ENCODE peak calls at places on chromosome 18, in seven cellular contexts. One of them, this sample, is unnamed.

GRCh38 chr18:76795981-76796380 is 26.4 kb upstream of the ZNF236 start:
- DNase-seq in K562: no peak
- DNase-seq in GF-D8: no peak
- DNase-seq in sciatic nerve: no peak
- DNase-seq in NCI-H2081: no peak
- DNase-seq in left lobe of liver: no peak
- DNase-seq in osteocyte: no peak
- DNase-seq in this sample: no peak

GRCh38 chr18:22567794-22568193 is 150.1 kb upstream of the CTAGE1 start:
- DNase-seq in K562: no peak
- DNase-seq in GF-D8: no peak
- DNase-seq in NCI-H2081: no peak
- DNase-seq in osteocyte: no peak
- DNase-seq in left lobe of liver: no peak
- DNase-seq in sciatic nerve: no peak
- DNase-seq in this sample: no peak

GRCh38 chr18:40874233-40874632 is 1080.8 kb upstream of the PIK3C3 start:
- DNase-seq in NCI-H2081: no peak
- DNase-seq in sciatic nerve: no peak
- DNase-seq in osteocyte: no peak
- DNase-seq in K562: no peak
- DNase-seq in GF-D8: no peak
- DNase-seq in left lobe of liver: no peak
- DNase-seq in this sample: no peak

GRCh38 chr18:58768293-58768974 is 96.2 kb upstream of the ZNF532 start:
- DNase-seq in left lobe of liver: peak; percentile 75
- DNase-seq in NCI-H2081: peak; percentile 79
- DNase-seq in osteocyte: peak; percentile 90
- DNase-seq in sciatic nerve: peak; percentile 86
- DNase-seq in K562: peak; percentile 49
- DNase-seq in GF-D8: no peak
- DNase-seq in this sample: no peak

GRCh38 chr18:9182852-9183399 is 46.3 kb downstream of the ANKRD12 start:
- DNase-seq in left lobe of liver: no peak
- DNase-seq in K562: no peak
- DNase-seq in GF-D8: no peak
- DNase-seq in osteocyte: no peak
- DNase-seq in NCI-H2081: no peak
- DNase-seq in sciatic nerve: no peak
- DNase-seq in this sample: no peak

GRCh38 chr18:76461692-76462325 is 33.2 kb downstream of the ZNF516 start:
- DNase-seq in K562: no peak
- DNase-seq in osteocyte: no peak
- DNase-seq in NCI-H2081: no peak
- DNase-seq in sciatic nerve: peak; percentile 56
- DNase-seq in left lobe of liver: peak; percentile 42
- DNase-seq in GF-D8: no peak
- DNase-seq in this sample: no peak

GRCh38 chr18:23710068-23710527 is 20.8 kb downstream of the LAMA3 start:
- DNase-seq in GF-D8: no peak
- DNase-seq in NCI-H2081: no peak
- DNase-seq in K562: peak; percentile 73
- DNase-seq in osteocyte: no peak
- DNase-seq in left lobe of liver: no peak
- DNase-seq in sciatic nerve: no peak
- DNase-seq in this sample: no peak

GRCh38 chr18:77572537-77572936 is 322.9 kb downstream of the GALR1 start:
- DNase-seq in K562: no peak
- DNase-seq in GF-D8: peak; percentile 55
- DNase-seq in osteocyte: no peak
- DNase-seq in sciatic nerve: no peak
- DNase-seq in NCI-H2081: no peak
- DNase-seq in left lobe of liver: no peak
- DNase-seq in this sample: no peak

GRCh38 chr18:3720818-3721545 is 271.0 kb downstream of the TGIF1 start:
- DNase-seq in GF-D8: no peak
- DNase-seq in NCI-H2081: no peak
- DNase-seq in left lobe of liver: no peak
- DNase-seq in K562: no peak
- DNase-seq in sciatic nerve: no peak
- DNase-seq in osteocyte: no peak
- DNase-seq in this sample: no peak

GRCh38 chr18:36808681-36809080 is 20.1 kb downstream of the TPGS2 start:
- DNase-seq in osteocyte: no peak
- DNase-seq in K562: no peak
- DNase-seq in left lobe of liver: no peak
- DNase-seq in NCI-H2081: no peak
- DNase-seq in sciatic nerve: no peak
- DNase-seq in GF-D8: no peak
- DNase-seq in this sample: peak; percentile 49

GRCh38 chr18:80175451-80176235 is 66.6 kb downstream of the ADNP2 start:
- DNase-seq in sciatic nerve: no peak
- DNase-seq in K562: no peak
- DNase-seq in left lobe of liver: no peak
- DNase-seq in GF-D8: no peak
- DNase-seq in NCI-H2081: no peak
- DNase-seq in osteocyte: no peak
- DNase-seq in this sample: no peak

GRCh38 chr18:56112013-56112749 is 524.2 kb upstream of the TCF4 start:
- DNase-seq in sciatic nerve: no peak
- DNase-seq in GF-D8: no peak
- DNase-seq in K562: no peak
- DNase-seq in NCI-H2081: no peak
- DNase-seq in left lobe of liver: no peak
- DNase-seq in osteocyte: no peak
- DNase-seq in this sample: no peak

GRCh38 chr18:73691118-73691517 is 456.5 kb downstream of the FBXO15 start:
- DNase-seq in osteocyte: no peak
- DNase-seq in NCI-H2081: no peak
- DNase-seq in K562: no peak
- DNase-seq in sciatic nerve: no peak
- DNase-seq in GF-D8: no peak
- DNase-seq in left lobe of liver: no peak
- DNase-seq in this sample: peak; percentile 11

GRCh38 chr18:50578030-50578429 is 18.1 kb downstream of the MAPK4 start:
- DNase-seq in left lobe of liver: no peak
- DNase-seq in sciatic nerve: no peak
- DNase-seq in K562: no peak
- DNase-seq in NCI-H2081: no peak
- DNase-seq in osteocyte: no peak
- DNase-seq in GF-D8: no peak
- DNase-seq in this sample: no peak

GRCh38 chr18:29218101-29218500 is 1041.2 kb upstream of the CDH2 start:
- DNase-seq in K562: no peak
- DNase-seq in left lobe of liver: no peak
- DNase-seq in NCI-H2081: no peak
- DNase-seq in sciatic nerve: no peak
- DNase-seq in GF-D8: no peak
- DNase-seq in osteocyte: no peak
- DNase-seq in this sample: peak; percentile 4

GRCh38 chr18:70044626-70045025 is 97.0 kb upstream of the CD226 start:
- DNase-seq in osteocyte: no peak
- DNase-seq in K562: no peak
- DNase-seq in sciatic nerve: no peak
- DNase-seq in left lobe of liver: no peak
- DNase-seq in GF-D8: no peak
- DNase-seq in NCI-H2081: no peak
- DNase-seq in this sample: peak; percentile 91

GRCh38 chr18:26091047-26091630 is 726 bp upstream of the SS18 start:
- DNase-seq in sciatic nerve: peak; percentile 79
- DNase-seq in left lobe of liver: peak; percentile 90
- DNase-seq in NCI-H2081: no peak
- DNase-seq in osteocyte: peak; percentile 85
- DNase-seq in K562: peak; percentile 79
- DNase-seq in GF-D8: no peak
- DNase-seq in this sample: peak; percentile 70

GRCh38 chr18:68436485-68436884 is 278.4 kb downstream of the TMX3 start:
- DNase-seq in GF-D8: peak; percentile 12
- DNase-seq in left lobe of liver: no peak
- DNase-seq in NCI-H2081: no peak
- DNase-seq in sciatic nerve: no peak
- DNase-seq in osteocyte: no peak
- DNase-seq in K562: no peak
- DNase-seq in this sample: no peak

GRCh38 chr18:58788971-58789797 is 75.5 kb upstream of the ZNF532 start:
- DNase-seq in K562: no peak
- DNase-seq in left lobe of liver: no peak
- DNase-seq in NCI-H2081: no peak
- DNase-seq in osteocyte: no peak
- DNase-seq in sciatic nerve: peak; percentile 86
- DNase-seq in GF-D8: no peak
- DNase-seq in this sample: no peak

GRCh38 chr18:65990174-65990690 is 239.4 kb downstream of the CDH7 start:
- DNase-seq in K562: no peak
- DNase-seq in NCI-H2081: no peak
- DNase-seq in GF-D8: no peak
- DNase-seq in osteocyte: no peak
- DNase-seq in left lobe of liver: no peak
- DNase-seq in sciatic nerve: no peak
- DNase-seq in this sample: no peak

GRCh38 chr18:50816767-50817166 is 3.0 kb downstream of the MRO start:
- DNase-seq in osteocyte: no peak
- DNase-seq in NCI-H2081: no peak
- DNase-seq in GF-D8: no peak
- DNase-seq in sciatic nerve: no peak
- DNase-seq in left lobe of liver: no peak
- DNase-seq in K562: no peak
- DNase-seq in this sample: no peak

GRCh38 chr18:26103579-26103978 is 13.2 kb upstream of the SS18 start:
- DNase-seq in NCI-H2081: no peak
- DNase-seq in K562: peak; percentile 53
- DNase-seq in GF-D8: no peak
- DNase-seq in sciatic nerve: no peak
- DNase-seq in left lobe of liver: no peak
- DNase-seq in osteocyte: no peak
- DNase-seq in this sample: no peak

GRCh38 chr18:55152801-55153200 is 193.5 kb upstream of the CCDC68 start:
- DNase-seq in K562: no peak
- DNase-seq in GF-D8: no peak
- DNase-seq in osteocyte: no peak
- DNase-seq in left lobe of liver: no peak
- DNase-seq in sciatic nerve: no peak
- DNase-seq in NCI-H2081: no peak
- DNase-seq in this sample: no peak

GRCh38 chr18:12765127-12765526 is 62.3 kb downstream of the PSMG2 start:
- DNase-seq in sciatic nerve: no peak
- DNase-seq in left lobe of liver: no peak
- DNase-seq in K562: no peak
- DNase-seq in osteocyte: no peak
- DNase-seq in NCI-H2081: no peak
- DNase-seq in GF-D8: no peak
- DNase-seq in this sample: no peak

GRCh38 chr18:11260963-11261441 is 111.6 kb upstream of the PIEZO2 start:
- DNase-seq in osteocyte: no peak
- DNase-seq in K562: no peak
- DNase-seq in left lobe of liver: no peak
- DNase-seq in NCI-H2081: no peak
- DNase-seq in sciatic nerve: no peak
- DNase-seq in GF-D8: no peak
- DNase-seq in this sample: no peak

GRCh38 chr18:57984490-57985109 is 59.4 kb upstream of the NEDD4L start:
- DNase-seq in sciatic nerve: no peak
- DNase-seq in NCI-H2081: no peak
- DNase-seq in osteocyte: no peak
- DNase-seq in GF-D8: no peak
- DNase-seq in left lobe of liver: no peak
- DNase-seq in K562: no peak
- DNase-seq in this sample: no peak

GRCh38 chr18:75360206-75360605 is 67.3 kb downstream of the SMIM21 start:
- DNase-seq in osteocyte: no peak
- DNase-seq in left lobe of liver: no peak
- DNase-seq in GF-D8: no peak
- DNase-seq in sciatic nerve: no peak
- DNase-seq in NCI-H2081: no peak
- DNase-seq in K562: no peak
- DNase-seq in this sample: no peak

GRCh38 chr18:26963292-26963691 is 97.8 kb upstream of the AQP4 start:
- DNase-seq in osteocyte: no peak
- DNase-seq in NCI-H2081: no peak
- DNase-seq in left lobe of liver: no peak
- DNase-seq in sciatic nerve: no peak
- DNase-seq in GF-D8: no peak
- DNase-seq in K562: no peak
- DNase-seq in this sample: no peak

GRCh38 chr18:715626-716025 is 3.2 kb upstream of the ENOSF1 start:
- DNase-seq in osteocyte: no peak
- DNase-seq in left lobe of liver: no peak
- DNase-seq in NCI-H2081: no peak
- DNase-seq in K562: no peak
- DNase-seq in sciatic nerve: no peak
- DNase-seq in GF-D8: no peak
- DNase-seq in this sample: peak; percentile 55

GRCh38 chr18:3799515-3799914 is 349.5 kb downstream of the TGIF1 start:
- DNase-seq in K562: no peak
- DNase-seq in osteocyte: no peak
- DNase-seq in left lobe of liver: no peak
- DNase-seq in sciatic nerve: no peak
- DNase-seq in NCI-H2081: no peak
- DNase-seq in GF-D8: no peak
- DNase-seq in this sample: no peak

GRCh38 chr18:59846814-59847490 is 52.8 kb upstream of the PMAIP1 start:
- DNase-seq in NCI-H2081: no peak
- DNase-seq in left lobe of liver: no peak
- DNase-seq in sciatic nerve: no peak
- DNase-seq in K562: no peak
- DNase-seq in osteocyte: no peak
- DNase-seq in GF-D8: no peak
- DNase-seq in this sample: no peak

GRCh38 chr18:76350134-76351025 is 144.7 kb downstream of the ZNF516 start:
- DNase-seq in sciatic nerve: no peak
- DNase-seq in NCI-H2081: no peak
- DNase-seq in K562: no peak
- DNase-seq in GF-D8: no peak
- DNase-seq in left lobe of liver: no peak
- DNase-seq in osteocyte: peak; percentile 82
- DNase-seq in this sample: no peak

GRCh38 chr18:741931-742512 is 29.6 kb upstream of the ENOSF1 start:
- DNase-seq in NCI-H2081: peak; percentile 3
- DNase-seq in sciatic nerve: no peak
- DNase-seq in K562: peak; percentile 69
- DNase-seq in GF-D8: peak; percentile 81
- DNase-seq in osteocyte: no peak
- DNase-seq in left lobe of liver: no peak
- DNase-seq in this sample: no peak

GRCh38 chr18:35478520-35479435 is 19.0 kb downstream of the INO80C start:
- DNase-seq in sciatic nerve: no peak
- DNase-seq in K562: peak; percentile 46
- DNase-seq in left lobe of liver: no peak
- DNase-seq in GF-D8: no peak
- DNase-seq in osteocyte: no peak
- DNase-seq in NCI-H2081: no peak
- DNase-seq in this sample: peak; percentile 62

GRCh38 chr18:12403601-12404506 is 3.9 kb upstream of the PRELID3A start:
- DNase-seq in osteocyte: no peak
- DNase-seq in K562: peak; percentile 78
- DNase-seq in sciatic nerve: no peak
- DNase-seq in NCI-H2081: no peak
- DNase-seq in GF-D8: no peak
- DNase-seq in left lobe of liver: no peak
- DNase-seq in this sample: peak; percentile 67

GRCh38 chr18:57436193-57436964 is 1.2 kb downstream of the ONECUT2 start:
- DNase-seq in sciatic nerve: no peak
- DNase-seq in osteocyte: no peak
- DNase-seq in K562: no peak
- DNase-seq in GF-D8: no peak
- DNase-seq in NCI-H2081: no peak
- DNase-seq in left lobe of liver: peak; percentile 53
- DNase-seq in this sample: no peak

GRCh38 chr18:55588001-55588875 is at the start of gene TCF4:
- DNase-seq in GF-D8: peak; percentile 50
- DNase-seq in K562: peak; percentile 63
- DNase-seq in osteocyte: peak; percentile 87
- DNase-seq in sciatic nerve: peak; percentile 71
- DNase-seq in NCI-H2081: peak; percentile 50
- DNase-seq in left lobe of liver: peak; percentile 51
- DNase-seq in this sample: no peak

GRCh38 chr18:52435301-52435700 is 95.3 kb downstream of the DCC start:
- DNase-seq in GF-D8: no peak
- DNase-seq in K562: no peak
- DNase-seq in left lobe of liver: no peak
- DNase-seq in osteocyte: no peak
- DNase-seq in sciatic nerve: no peak
- DNase-seq in NCI-H2081: no peak
- DNase-seq in this sample: no peak